ENCODE peak calls at places on chromosomes 7 and 10, in four cellular contexts. One of them, this sample, is unnamed.

GRCh38 chr7:156969972-156970420 is 20.5 kb downstream of the NOM1 start:
- DNase-seq in GM23338: peak
- DNase-seq in foreskin melanocyte: no peak
- DNase-seq in dermis blood vessel endothelial cell: peak
- DNase-seq in this sample: no peak

GRCh38 chr7:114358911-114359310 is 55.7 kb upstream of the FOXP2 start:
- DNase-seq in foreskin melanocyte: no peak
- DNase-seq in dermis blood vessel endothelial cell: no peak
- DNase-seq in GM23338: no peak
- DNase-seq in this sample: no peak

GRCh38 chr10:123990889-123991288 is 99.3 kb upstream of the CPXM2 start:
- DNase-seq in dermis blood vessel endothelial cell: no peak
- DNase-seq in GM23338: no peak
- DNase-seq in foreskin melanocyte: no peak
- DNase-seq in this sample: no peak

GRCh38 chr7:46649896-46650295 is 728.8 kb upstream of the IGFBP3 start:
- DNase-seq in dermis blood vessel endothelial cell: no peak
- DNase-seq in foreskin melanocyte: no peak
- DNase-seq in GM23338: no peak
- DNase-seq in this sample: no peak

GRCh38 chr7:96233084-96233483 is 88.8 kb downstream of the SLC25A13 start:
- DNase-seq in dermis blood vessel endothelial cell: no peak
- DNase-seq in GM23338: no peak
- DNase-seq in foreskin melanocyte: no peak
- DNase-seq in this sample: no peak

GRCh38 chr7:80087051-80087767 is 47.4 kb upstream of the GNAI1 start:
- DNase-seq in foreskin melanocyte: peak
- DNase-seq in dermis blood vessel endothelial cell: no peak
- DNase-seq in GM23338: no peak
- DNase-seq in this sample: no peak

GRCh38 chr10:124093076-124093773 is at the start of gene CHST15:
- DNase-seq in foreskin melanocyte: no peak
- DNase-seq in dermis blood vessel endothelial cell: peak
- DNase-seq in GM23338: peak
- DNase-seq in this sample: no peak

GRCh38 chr10:89888647-89889046 is 187.3 kb downstream of the KIF20B start:
- DNase-seq in foreskin melanocyte: no peak
- DNase-seq in dermis blood vessel endothelial cell: no peak
- DNase-seq in GM23338: no peak
- DNase-seq in this sample: no peak

GRCh38 chr10:120671491-120671890 is 179.7 kb upstream of the WDR11 start:
- DNase-seq in dermis blood vessel endothelial cell: no peak
- DNase-seq in GM23338: no peak
- DNase-seq in foreskin melanocyte: no peak
- DNase-seq in this sample: no peak

GRCh38 chr7:132773527-132773956 is 197.3 kb upstream of the PLXNA4 start:
- DNase-seq in dermis blood vessel endothelial cell: no peak
- DNase-seq in foreskin melanocyte: no peak
- DNase-seq in GM23338: no peak
- DNase-seq in this sample: no peak

GRCh38 chr10:12605580-12606405 is 256.4 kb downstream of the CAMK1D start:
- DNase-seq in dermis blood vessel endothelial cell: no peak
- DNase-seq in GM23338: no peak
- DNase-seq in foreskin melanocyte: no peak
- DNase-seq in this sample: no peak

GRCh38 chr7:1859266-1860035 is 189.4 kb downstream of the ELFN1 start:
- DNase-seq in dermis blood vessel endothelial cell: no peak
- DNase-seq in foreskin melanocyte: no peak
- DNase-seq in GM23338: no peak
- DNase-seq in this sample: no peak

GRCh38 chr10:63977329-63977923 is 456.2 kb downstream of the REEP3 start:
- DNase-seq in foreskin melanocyte: peak
- DNase-seq in GM23338: peak
- DNase-seq in dermis blood vessel endothelial cell: peak
- DNase-seq in this sample: peak

GRCh38 chr10:3271385-3272115 is 99.0 kb upstream of the PITRM1 start:
- DNase-seq in foreskin melanocyte: no peak
- DNase-seq in GM23338: no peak
- DNase-seq in dermis blood vessel endothelial cell: peak
- DNase-seq in this sample: no peak

GRCh38 chr10:96271017-96271815 is at the start of gene BLNK:
- DNase-seq in dermis blood vessel endothelial cell: no peak
- DNase-seq in foreskin melanocyte: no peak
- DNase-seq in GM23338: no peak
- DNase-seq in this sample: no peak

GRCh38 chr7:134154581-134155130 is 27.5 kb downstream of the LRGUK start:
- DNase-seq in foreskin melanocyte: peak
- DNase-seq in GM23338: no peak
- DNase-seq in dermis blood vessel endothelial cell: no peak
- DNase-seq in this sample: no peak

GRCh38 chr7:28573751-28574295 is 161.5 kb downstream of the CREB5 start:
- DNase-seq in foreskin melanocyte: no peak
- DNase-seq in dermis blood vessel endothelial cell: no peak
- DNase-seq in GM23338: no peak
- DNase-seq in this sample: no peak

GRCh38 chr7:29208410-29209250 is 14.1 kb downstream of the CHN2 start:
- DNase-seq in GM23338: no peak
- DNase-seq in foreskin melanocyte: peak
- DNase-seq in dermis blood vessel endothelial cell: no peak
- DNase-seq in this sample: peak

GRCh38 chr10:513393-513792 is 176.1 kb downstream of the DIP2C start:
- DNase-seq in dermis blood vessel endothelial cell: no peak
- DNase-seq in GM23338: no peak
- DNase-seq in foreskin melanocyte: no peak
- DNase-seq in this sample: no peak

GRCh38 chr10:86688398-86688921 is 20.1 kb downstream of the LDB3 start:
- DNase-seq in foreskin melanocyte: peak
- DNase-seq in GM23338: peak
- DNase-seq in dermis blood vessel endothelial cell: peak
- DNase-seq in this sample: no peak

This sample was measured in COLO829.